ENCODE peak calls at places on chromosomes 3 and 15, in seven cellular contexts. U, M, B, X, K, A and Z are unnamed samples.
A peak's percentile ranks its signal among the peaks of the same experiment; 100 is the strongest.

GRCh38 chr3:153144779-153145178 is 17.2 kb upstream of the RAP2B start:
- DNase-seq in U (no peak), M (no peak), B (no peak), X (peak; percentile 73), K (no peak), A (no peak), Z (no peak)

GRCh38 chr3:22720596-22720995 is 482.5 kb upstream of the UBE2E2 start:
- DNase-seq in U (no peak), M (no peak), B (no peak), X (no peak), K (no peak), A (no peak), Z (no peak)

GRCh38 chr3:133388696-133389095 is 11.2 kb upstream of the BFSP2 start:
- DNase-seq in U (no peak), M (no peak), B (no peak), X (no peak), K (no peak), A (no peak), Z (no peak)

GRCh38 chr3:194265505-194265892 is 85.6 kb downstream of the CPN2 start:
- DNase-seq in U (peak; percentile 93), M (no peak), B (peak; percentile 97), X (peak; percentile 90), K (no peak), A (peak; percentile 95), Z (peak; percentile 82)

GRCh38 chr3:70072180-70072579 is 72.6 kb downstream of the SAMMSON start:
- DNase-seq in U (no peak), M (no peak), B (no peak), X (no peak), K (no peak), A (no peak), Z (peak; percentile 22)

GRCh38 chr3:183085634-183086390 is 13.5 kb downstream of the MCCC1 start:
- DNase-seq in U (no peak), M (peak; percentile 72), B (no peak), X (peak; percentile 26), K (peak; percentile 31), A (no peak), Z (peak; percentile 53)

GRCh38 chr3:63706321-63707085 is 54.0 kb downstream of the SNTN start:
- DNase-seq in U (no peak), M (no peak), B (no peak), X (peak; percentile 62), K (no peak), A (no peak), Z (no peak)

GRCh38 chr15:74489518-74490338 is 28.8 kb upstream of the UBL7 start:
- DNase-seq in U (peak; percentile 8), M (peak; percentile 92), B (peak; percentile 29), X (peak; percentile 60), K (peak; percentile 81), A (no peak), Z (peak; percentile 56)

GRCh38 chr3:148924572-148924971 is 59.5 kb downstream of the CPA3 start:
- DNase-seq in U (no peak), M (no peak), B (no peak), X (peak; percentile 59), K (no peak), A (no peak), Z (no peak)

GRCh38 chr3:169236662-169237174 is 426.8 kb downstream of the MECOM start:
- DNase-seq in U (no peak), M (no peak), B (no peak), X (no peak), K (no peak), A (no peak), Z (no peak)

GRCh38 chr3:141960731-141961130 is 84.3 kb downstream of the ATP1B3 start:
- DNase-seq in U (no peak), M (no peak), B (no peak), X (peak; percentile 74), K (no peak), A (peak; percentile 58), Z (no peak)

GRCh38 chr15:73366766-73367623 is 1.8 kb downstream of the HCN4 start:
- DNase-seq in U (no peak), M (no peak), B (peak; percentile 49), X (no peak), K (peak; percentile 16), A (no peak), Z (no peak)

GRCh38 chr15:23422099-23422945 is 24.7 kb downstream of the GOLGA6L2 start:
- DNase-seq in U (no peak), M (no peak), B (no peak), X (no peak), K (no peak), A (no peak), Z (no peak)

GRCh38 chr15:55279746-55280351 is 9.8 kb downstream of the RAB27A start:
- DNase-seq in U (no peak), M (no peak), B (no peak), X (peak; percentile 96), K (no peak), A (no peak), Z (no peak)

GRCh38 chr15:75148293-75148692 is 53.4 kb upstream of the C15orf39 start:
- DNase-seq in U (no peak), M (no peak), B (no peak), X (no peak), K (no peak), A (no peak), Z (no peak)

GRCh38 chr15:78537266-78537665 is 3.0 kb upstream of the PSMA4 start:
- DNase-seq in U (no peak), M (peak; percentile 40), B (no peak), X (no peak), K (no peak), A (no peak), Z (no peak)
- H3K9me3 ChIP-seq in U (no peaks in the 10 kb centered on the region), M (no peaks in the 10 kb centered on the region), B (no peaks in the 10 kb centered on the region), X (no peaks in the 10 kb centered on the region), K (no peaks in the 10 kb centered on the region), A (no peaks in the 10 kb centered on the region), Z (no peaks in the 10 kb centered on the region)

DNA sequence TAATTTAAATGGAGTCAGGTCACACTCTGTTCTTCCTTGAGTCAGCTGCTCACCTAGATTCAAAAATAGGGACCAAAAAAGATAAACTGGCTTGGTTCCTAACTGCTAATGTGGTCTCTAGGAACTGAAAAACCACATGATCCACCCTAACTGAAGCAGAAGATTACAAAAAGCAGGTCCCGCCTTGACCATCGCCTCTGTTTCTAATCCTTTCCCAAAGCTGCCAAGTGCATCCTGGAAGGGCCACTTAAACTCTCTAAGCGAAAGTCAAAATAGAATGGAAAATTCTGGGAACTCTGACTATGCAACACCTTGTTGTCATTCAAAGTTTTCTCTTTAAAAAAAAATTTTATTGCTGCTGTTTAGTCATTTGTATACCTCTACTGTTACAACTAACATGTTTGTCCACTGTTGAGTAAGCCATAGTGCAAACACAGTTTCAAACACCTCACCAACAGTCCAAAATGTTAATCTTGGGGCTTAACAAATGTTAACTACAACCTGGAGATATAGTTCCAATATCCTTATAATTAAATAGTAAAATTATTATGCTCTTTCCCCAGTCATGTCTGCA is 88.9 kb upstream of the THBS1 start:
- DNase-seq in U (no peak), M (no peak), B (no peak), X (no peak), K (no peak), A (no peak), Z (no peak)
- H3K27ac ChIP-seq in U (no peak overlapping the region), M (no peak overlapping the region), B (peak overlapping the region; percentile 86), X (no peak overlapping the region), K (no peak overlapping the region), A (peak overlapping the region; percentile 63), Z (no peak overlapping the region)

DNA sequence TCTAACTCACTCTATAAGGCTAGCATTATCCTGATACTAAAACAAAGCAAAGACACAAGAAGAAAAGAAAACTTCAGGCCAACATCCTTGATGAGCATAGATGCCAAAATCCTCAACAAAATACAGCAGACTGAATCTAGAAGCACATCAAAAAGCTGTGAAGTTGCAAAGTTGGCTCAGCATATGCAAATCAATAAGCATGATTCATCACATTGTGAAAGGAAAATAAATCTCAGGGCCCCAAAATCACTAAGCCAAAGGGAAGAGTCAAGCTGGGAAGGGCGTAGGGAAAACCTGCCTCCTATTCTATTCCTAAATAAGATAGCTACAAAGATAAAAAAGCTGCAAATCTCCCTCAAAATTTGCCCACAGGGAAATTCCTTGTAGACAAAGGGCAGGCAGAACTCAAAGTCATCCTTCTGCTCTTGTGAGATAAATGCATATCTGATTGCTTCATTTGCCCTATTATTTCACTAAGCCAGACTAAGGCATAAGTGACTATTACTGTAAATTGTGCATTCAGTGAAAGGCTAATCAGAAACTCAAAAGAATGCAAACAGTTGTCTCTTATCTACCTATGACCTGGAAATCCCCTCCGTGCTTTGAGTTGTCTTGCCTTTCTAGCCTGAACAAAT is 30.4 kb upstream of the CCNL1 start:
- DNase-seq in U (no peak), M (no peak), B (no peak), X (no peak), K (no peak), A (no peak), Z (no peak)
- H3K9me3 ChIP-seq in U (no peaks in the 10 kb centered on the region), M (no peaks in the 10 kb centered on the region), B (peaks cover 6% of the 10 kb centered on the region), X (peaks cover 11% of the 10 kb centered on the region), K (no peaks in the 10 kb centered on the region), A (no peaks in the 10 kb centered on the region), Z (no peaks in the 10 kb centered on the region)

GRCh38 chr3:21543380-21544075 is 207.5 kb downstream of the ZNF385D start:
- DNase-seq in U (no peak), M (no peak), B (no peak), X (no peak), K (no peak), A (no peak), Z (no peak)

GRCh38 chr3:21544076-21544462 is 206.9 kb downstream of the ZNF385D start:
- DNase-seq in U (no peak), M (no peak), B (no peak), X (peak; percentile 27), K (no peak), A (no peak), Z (no peak)

GRCh38 chr3:21540265-21540664 is 210.7 kb downstream of the ZNF385D start:
- DNase-seq in U (no peak), M (no peak), B (no peak), X (no peak), K (no peak), A (no peak), Z (no peak)

DNA sequence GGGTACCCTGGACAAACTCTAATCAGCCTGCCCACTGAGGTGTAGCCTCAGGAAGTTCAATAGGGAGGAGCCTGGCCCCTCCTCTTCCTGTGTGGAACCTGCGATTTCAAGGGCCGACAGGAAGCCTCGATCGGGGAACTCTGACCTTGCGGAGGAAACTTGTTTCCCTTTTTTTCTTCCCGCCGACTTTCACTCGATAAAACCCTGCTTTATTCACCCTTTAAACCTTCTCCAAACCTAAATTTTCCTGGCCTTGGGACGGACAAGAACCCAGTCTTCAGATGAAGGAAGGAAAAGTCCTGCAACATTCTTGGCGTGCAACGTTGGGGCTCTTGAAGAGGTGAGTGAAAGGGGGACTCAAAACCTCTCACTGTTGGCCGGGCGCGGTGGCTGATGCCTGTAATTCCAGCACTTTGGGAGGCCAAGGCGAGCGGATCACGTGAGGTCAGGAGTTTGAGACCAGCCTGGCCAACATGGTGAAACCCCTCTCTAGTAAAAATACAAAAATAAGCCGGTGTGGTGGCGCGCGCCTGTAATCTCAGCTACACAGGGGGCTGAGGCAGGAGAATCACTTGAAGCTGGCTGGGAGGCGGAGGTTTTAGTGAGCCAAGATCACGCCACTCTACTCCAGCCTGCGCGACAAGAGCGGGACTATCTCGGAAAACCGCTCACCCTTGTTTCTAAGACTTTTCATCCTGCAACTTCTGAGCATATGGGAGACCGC is 208.2 kb downstream of the ZNF385D start:
- DNase-seq in U (no peak), M (no peak), B (no peak), X (no peak), K (no peak), A (no peak), Z (peak; percentile 67)
- H3K27ac ChIP-seq in U (no peak overlapping the region), M (no peak overlapping the region), B (no peak overlapping the region), X (no peak overlapping the region), K (no peak overlapping the region), A (no peak overlapping the region), Z (no peak overlapping the region)